ENCODE peak calls at places on chromosomes 13 and 19, in five cellular contexts. One of them, this sample, is unnamed. For H3K9me2, the result is how much of the 10 kb centered on the place peaks cover.

GRCh38 chr19:54432144-54432738 is 16.8 kb upstream of the LENG8 start:
- DNase-seq in HCT116: peak
- DNase-seq in PC-9: peak
- DNase-seq in hepatocyte: no peak
- DNase-seq in SK-N-SH: no peak
- DNase-seq in this sample: no peak

GRCh38 chr19:57406516-57407123 is 4.3 kb upstream of the ZNF17 start:
- DNase-seq in HCT116: peak
- DNase-seq in PC-9: peak
- DNase-seq in hepatocyte: peak
- DNase-seq in SK-N-SH: peak
- DNase-seq in this sample: peak

GRCh38 chr13:113864303-113864890 is 521 bp upstream of the GAS6 start:
- DNase-seq in HCT116: no peak
- DNase-seq in PC-9: no peak
- DNase-seq in hepatocyte: no peak
- DNase-seq in SK-N-SH: peak
- DNase-seq in this sample: peak

GRCh38 chr19:19134687-19135158 is 3.6 kb downstream of the TMEM161A start:
- DNase-seq in HCT116: no peak
- DNase-seq in PC-9: no peak
- DNase-seq in hepatocyte: peak
- DNase-seq in SK-N-SH: peak
- DNase-seq in this sample: no peak

GRCh38 chr13:44573790-44574465 is 2.2 kb downstream of the TSC22D1 start:
- DNase-seq in HCT116: no peak
- DNase-seq in PC-9: peak
- DNase-seq in hepatocyte: peak
- DNase-seq in SK-N-SH: peak
- DNase-seq in this sample: peak

GRCh38 chr19:43675269-43675879 is 5.4 kb upstream of the PLAUR start:
- DNase-seq in HCT116: peak
- DNase-seq in PC-9: peak
- DNase-seq in hepatocyte: peak
- DNase-seq in SK-N-SH: no peak
- DNase-seq in this sample: peak

GRCh38 chr13:111548805-111549204 is 228.4 kb downstream of the TEX29 start:
- DNase-seq in HCT116: no peak
- DNase-seq in PC-9: no peak
- DNase-seq in hepatocyte: no peak
- DNase-seq in SK-N-SH: no peak
- DNase-seq in this sample: no peak

GRCh38 chr13:76993021-76993420 is 1.1 kb downstream of the CLN5 start:
- DNase-seq in HCT116: no peak
- DNase-seq in PC-9: no peak
- DNase-seq in hepatocyte: no peak
- DNase-seq in SK-N-SH: no peak
- DNase-seq in this sample: peak

GRCh38 chr13:53045110-53045509 is 16.5 kb downstream of the OLFM4 start:
- DNase-seq in HCT116: no peak
- DNase-seq in PC-9: no peak
- DNase-seq in hepatocyte: peak
- DNase-seq in SK-N-SH: peak
- DNase-seq in this sample: no peak

GRCh38 chr19:49489601-49490167 is 2.3 kb downstream of the RPL13A start:
- DNase-seq in HCT116: no peak
- DNase-seq in PC-9: no peak
- DNase-seq in hepatocyte: no peak
- DNase-seq in SK-N-SH: no peak
- DNase-seq in this sample: peak

GRCh38 chr13:87376081-87376480 is 295.1 kb upstream of the SLITRK5 start:
- DNase-seq in HCT116: no peak
- DNase-seq in PC-9: peak
- DNase-seq in hepatocyte: no peak
- DNase-seq in SK-N-SH: no peak
- DNase-seq in this sample: no peak

GRCh38 chr19:46499692-46500091 is 4.0 kb upstream of the PNMA8B start:
- DNase-seq in HCT116: no peak
- DNase-seq in PC-9: no peak
- DNase-seq in hepatocyte: no peak
- DNase-seq in SK-N-SH: no peak
- DNase-seq in this sample: no peak

GRCh38 chr13:112346173-112346898 is 29.8 kb upstream of the SPACA7 start:
- DNase-seq in HCT116: peak
- DNase-seq in PC-9: no peak
- DNase-seq in hepatocyte: peak
- DNase-seq in SK-N-SH: no peak
- DNase-seq in this sample: peak

GRCh38 chr13:49844191-49844590 is 51.7 kb upstream of the KPNA3 start:
- DNase-seq in HCT116: no peak
- DNase-seq in PC-9: no peak
- DNase-seq in hepatocyte: no peak
- DNase-seq in SK-N-SH: no peak
- DNase-seq in this sample: peak

GRCh38 chr13:38391341-38391740 is 41.7 kb downstream of the UFM1 start:
- DNase-seq in HCT116: no peak
- DNase-seq in PC-9: no peak
- DNase-seq in hepatocyte: no peak
- DNase-seq in SK-N-SH: no peak
- DNase-seq in this sample: no peak

GRCh38 chr13:30607908-30608307 is 9.8 kb upstream of the USPL1 start:
- DNase-seq in HCT116: no peak
- DNase-seq in PC-9: no peak
- DNase-seq in hepatocyte: no peak
- DNase-seq in SK-N-SH: no peak
- DNase-seq in this sample: no peak

GRCh38 chr13:58680115-58680514 is 1048.6 kb downstream of the PCDH17 start:
- DNase-seq in HCT116: no peak
- DNase-seq in PC-9: no peak
- DNase-seq in hepatocyte: peak
- DNase-seq in SK-N-SH: no peak
- DNase-seq in this sample: no peak

GRCh38 chr13:73497430-73497829 is 438.6 kb downstream of the KLF5 start:
- DNase-seq in HCT116: no peak
- DNase-seq in PC-9: no peak
- DNase-seq in hepatocyte: no peak
- DNase-seq in SK-N-SH: no peak
- DNase-seq in this sample: no peak

DNA sequence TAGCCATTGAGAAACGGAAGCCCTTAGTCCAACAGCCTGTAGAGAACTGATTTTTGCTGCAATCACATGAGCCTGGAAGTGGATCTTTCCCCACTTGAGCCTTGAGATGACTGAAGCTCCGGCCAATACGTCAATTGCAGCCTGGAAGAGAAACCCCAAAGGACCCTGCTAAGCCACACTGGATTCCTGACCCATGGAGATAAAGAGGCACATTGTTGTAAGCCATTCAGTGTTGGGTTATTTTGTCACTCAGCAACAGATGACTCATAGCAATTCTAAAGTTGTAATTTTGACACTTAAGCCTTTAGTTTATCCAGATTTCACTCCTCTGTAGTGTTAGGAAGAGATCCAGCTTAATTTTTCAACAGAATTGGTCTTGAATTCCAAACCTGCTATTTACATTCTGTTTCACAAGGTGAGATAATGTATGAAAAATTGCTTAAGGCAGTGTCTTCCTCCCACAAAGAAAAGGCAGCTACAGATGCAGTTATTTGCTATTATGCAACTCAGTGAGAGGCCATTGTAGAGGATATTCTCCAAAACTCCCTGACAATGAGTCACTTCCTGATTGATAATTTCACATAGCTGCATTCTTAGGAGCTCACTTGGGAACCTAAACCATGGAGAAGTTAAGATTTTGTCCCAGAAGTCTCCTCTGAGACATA is 59.4 kb upstream of the TSHZ3 start:
- DNase-seq in HCT116: no peak
- DNase-seq in PC-9: no peak
- DNase-seq in hepatocyte: peak
- DNase-seq in SK-N-SH: no peak
- DNase-seq in this sample: peak
- H3K9me2 ChIP-seq in HCT116: under half
- H3K9me2 ChIP-seq in PC-9: under half
- H3K9me2 ChIP-seq in hepatocyte: under half
- H3K9me2 ChIP-seq in SK-N-SH: under half
- H3K9me2 ChIP-seq in this sample: under half

GRCh38 chr13:48633695-48634094 is 20.0 kb upstream of the CYSLTR2 start:
- DNase-seq in HCT116: no peak
- DNase-seq in PC-9: no peak
- DNase-seq in hepatocyte: no peak
- DNase-seq in SK-N-SH: no peak
- DNase-seq in this sample: no peak

GRCh38 chr13:48635478-48635877 is 18.3 kb upstream of the CYSLTR2 start:
- DNase-seq in HCT116: no peak
- DNase-seq in PC-9: no peak
- DNase-seq in hepatocyte: no peak
- DNase-seq in SK-N-SH: no peak
- DNase-seq in this sample: no peak

GRCh38 chr13:48637601-48638000 is 16.1 kb upstream of the CYSLTR2 start:
- DNase-seq in HCT116: no peak
- DNase-seq in PC-9: no peak
- DNase-seq in hepatocyte: no peak
- DNase-seq in SK-N-SH: no peak
- DNase-seq in this sample: no peak

GRCh38 chr13:48636550-48636949 is 17.2 kb upstream of the CYSLTR2 start:
- DNase-seq in HCT116: no peak
- DNase-seq in PC-9: no peak
- DNase-seq in hepatocyte: no peak
- DNase-seq in SK-N-SH: no peak
- DNase-seq in this sample: peak

DNA sequence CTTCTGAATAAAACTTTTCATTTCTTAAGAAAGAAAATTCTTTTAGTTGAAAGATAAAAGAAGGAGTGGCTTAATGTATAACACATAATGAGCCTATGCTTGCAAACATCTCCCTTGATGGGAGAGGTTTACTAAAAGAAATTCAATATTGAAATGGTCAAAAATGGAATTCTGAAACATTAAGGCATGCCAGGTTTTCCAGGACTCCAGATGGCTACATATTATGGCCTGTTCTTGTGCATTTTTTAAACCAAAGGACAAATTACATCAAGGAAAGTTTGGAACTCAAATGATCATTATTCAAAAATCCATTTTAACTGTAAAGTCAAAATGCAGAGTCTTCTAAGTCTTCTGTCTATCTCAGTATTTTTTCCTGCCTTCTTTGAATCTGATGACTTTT is 19.1 kb upstream of the CYSLTR2 start:
- DNase-seq in HCT116: no peak
- DNase-seq in PC-9: no peak
- DNase-seq in hepatocyte: no peak
- DNase-seq in SK-N-SH: no peak
- DNase-seq in this sample: no peak
- H3K4me2 ChIP-seq in HCT116: no peak
- H3K4me2 ChIP-seq in PC-9: no peak
- H3K4me2 ChIP-seq in hepatocyte: no peak
- H3K4me2 ChIP-seq in SK-N-SH: no peak
- H3K4me2 ChIP-seq in this sample: no peak

DNA sequence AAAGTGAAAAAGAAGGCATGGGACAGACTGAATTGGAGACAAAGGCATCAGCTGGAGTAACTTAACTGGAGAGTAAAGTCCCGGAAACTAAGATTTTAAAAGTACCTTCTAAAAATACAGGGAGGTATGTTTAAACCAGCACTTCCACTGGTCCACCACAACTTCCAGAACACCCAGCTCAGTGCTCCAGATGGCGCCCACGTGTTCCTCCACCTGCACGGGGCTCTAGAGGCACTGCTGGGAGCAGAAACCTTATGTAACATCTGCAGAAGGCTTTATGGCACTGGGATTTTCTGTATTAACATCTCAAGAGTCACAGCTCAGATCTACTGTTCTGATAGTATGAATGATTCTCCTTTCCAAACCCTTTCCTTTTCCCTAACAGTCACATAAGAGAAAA is 252.1 kb downstream of the DCLK1 start:
- DNase-seq in HCT116: no peak
- DNase-seq in PC-9: no peak
- DNase-seq in hepatocyte: no peak
- DNase-seq in SK-N-SH: no peak
- DNase-seq in this sample: no peak
- H3K9me2 ChIP-seq in HCT116: under half
- H3K9me2 ChIP-seq in PC-9: under half
- H3K9me2 ChIP-seq in hepatocyte: under half
- H3K9me2 ChIP-seq in SK-N-SH: under half
- H3K9me2 ChIP-seq in this sample: under half

DNA sequence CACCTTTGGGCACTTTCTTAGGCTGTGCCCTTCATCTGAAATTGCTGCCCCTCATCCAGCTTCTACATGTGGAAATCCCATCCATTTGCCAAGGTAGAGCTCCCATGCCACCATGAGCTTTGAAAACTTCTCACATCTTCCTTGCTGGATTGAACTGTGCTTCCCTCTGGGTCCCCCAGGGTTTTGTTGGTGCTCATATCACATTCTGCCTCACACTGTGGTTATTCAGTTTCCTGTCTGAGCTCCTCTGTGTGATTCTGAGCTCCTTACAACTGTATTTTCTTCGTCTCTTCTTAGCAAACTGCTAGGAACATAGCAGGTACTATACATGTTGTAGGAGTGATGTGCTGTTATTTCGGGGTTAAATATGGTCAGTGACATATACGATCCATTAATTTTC is 74.9 kb upstream of the KL start:
- DNase-seq in HCT116: no peak
- DNase-seq in PC-9: no peak
- DNase-seq in hepatocyte: no peak
- DNase-seq in SK-N-SH: no peak
- DNase-seq in this sample: no peak
- H3K4me2 ChIP-seq in HCT116: no peak
- H3K4me2 ChIP-seq in PC-9: no peak
- H3K4me2 ChIP-seq in hepatocyte: no peak
- H3K4me2 ChIP-seq in SK-N-SH: no peak
- H3K4me2 ChIP-seq in this sample: no peak

This sample was measured in GM23248.